ENCODE peak calls at places on chromosomes 12 and 14, in seven cellular contexts. E is H9, P is trophoblast cell, N is IMR-90, U is H1, J is mesendoderm, O is neuronal stem cell. B is an unnamed sample.

GRCh38 chr14:101858791-101859537 is 97.5 kb downstream of the PPP2R5C start:
- DNase-seq in J (no peak), E (no peak), P (no peak), N (no peak), U (no peak), O (no peak), B (no peak)

GRCh38 chr12:88144037-88144436 is 1.9 kb downstream of the TMTC3 start:
- DNase-seq in U (no peak), E (no peak), J (peak), P (peak), O (no peak), N (no peak), B (no peak)

GRCh38 chr14:91835920-91836843 is 31.2 kb downstream of the TC2N start:
- DNase-seq in P (peak), O (peak), N (no peak), U (peak), E (peak), J (peak), B (peak)

GRCh38 chr14:63030113-63030512 is 15.1 kb downstream of the KCNH5 start:
- DNase-seq in U (no peak), N (no peak), E (no peak), J (peak), O (no peak), P (no peak), B (no peak)

GRCh38 chr14:72679591-72680151 is 214.2 kb downstream of the DPF3 start:
- DNase-seq in N (peak), P (no peak), O (peak), U (no peak), J (peak), E (no peak), B (no peak)

GRCh38 chr12:111686574-111687105 is 787 bp downstream of the ACAD10 start:
- DNase-seq in O (no peak), P (no peak), N (peak), J (peak), U (no peak), E (no peak), B (peak)

GRCh38 chr12:12714276-12715001 is 2.7 kb upstream of the CDKN1B start:
- DNase-seq in E (peak), P (no peak), O (no peak), J (peak), U (no peak), N (peak), B (peak)

GRCh38 chr12:82896979-82897378 is 210.3 kb downstream of the TMTC2 start:
- DNase-seq in P (no peak), U (no peak), J (no peak), N (peak), O (no peak), E (no peak), B (no peak)

GRCh38 chr12:55132816-55133215 is 6.6 kb downstream of the OR9K2 start:
- DNase-seq in U (no peak), E (no peak), N (no peak), P (no peak), J (peak), O (no peak), B (no peak)

GRCh38 chr12:112527501-112527900 is 108.8 kb downstream of the PTPN11 start:
- DNase-seq in N (no peak), U (no peak), P (no peak), E (no peak), O (no peak), J (no peak), B (no peak)

GRCh38 chr14:53304726-53305381 is 151.7 kb upstream of the DDHD1 start:
- DNase-seq in N (peak), U (no peak), E (no peak), J (no peak), P (no peak), O (no peak), B (peak)

GRCh38 chr12:52524898-52525591 is 4.9 kb upstream of the KRT5 start:
- DNase-seq in N (no peak), J (no peak), O (no peak), E (peak), U (no peak), P (no peak), B (no peak)

GRCh38 chr12:94614288-94614721 is 36.1 kb downstream of the TMCC3 start:
- DNase-seq in J (peak), E (peak), N (no peak), U (peak), O (peak), P (no peak), B (no peak)

GRCh38 chr12:14803830-14804160 is 325 bp downstream of the C12orf60 start:
- DNase-seq in U (no peak), J (no peak), N (no peak), P (no peak), E (no peak), O (no peak), B (no peak)

GRCh38 chr12:63068857-63069442 is 82.1 kb downstream of the AVPR1A start:
- DNase-seq in E (no peak), N (peak), J (peak), P (peak), O (peak), U (no peak), B (peak)

GRCh38 chr14:34301107-34301734 is 160.8 kb downstream of the SPTSSA start:
- DNase-seq in O (peak), P (peak), N (peak), J (peak), E (no peak), U (no peak), B (peak)

GRCh38 chr14:101063121-101063520 is 159.6 kb upstream of the RTL1 start:
- DNase-seq in O (no peak), U (no peak), J (no peak), P (no peak), E (no peak), N (no peak), B (no peak)

GRCh38 chr14:91019673-91020072 is 40.8 kb downstream of the RPS6KA5 start:
- DNase-seq in O (no peak), U (no peak), P (no peak), J (no peak), E (no peak), N (no peak), B (no peak)

GRCh38 chr12:32535260-32535999 is 136.1 kb downstream of the FGD4 start:
- DNase-seq in J (peak), P (no peak), E (peak), O (no peak), N (peak), U (no peak), B (peak)

GRCh38 chr12:132449565-132450390 is 40.2 kb upstream of the FBRSL1 start:
- DNase-seq in E (no peak), U (no peak), P (no peak), N (no peak), O (no peak), J (no peak), B (no peak)

GRCh38 chr12:113792450-113792849 is 173.7 kb downstream of the RBM19 start:
- DNase-seq in E (no peak), P (no peak), U (no peak), O (no peak), J (no peak), N (no peak), B (no peak)

GRCh38 chr14:20802341-20803084 is at the start of gene RNASE1:
- DNase-seq in J (peak), U (no peak), P (no peak), E (no peak), N (no peak), O (no peak), B (no peak)

GRCh38 chr14:99436247-99437180 is 44.1 kb downstream of the SETD3 start:
- DNase-seq in E (no peak), N (peak), U (no peak), P (peak), O (no peak), J (no peak), B (peak)

GRCh38 chr14:34064349-34064748 is 113.5 kb upstream of the EGLN3 start:
- DNase-seq in N (peak), O (no peak), J (no peak), E (no peak), P (no peak), U (no peak), B (no peak)

GRCh38 chr12:79422060-79422812 is 268.5 kb downstream of the PAWR start:
- DNase-seq in U (no peak), J (no peak), P (no peak), E (no peak), O (no peak), N (no peak), B (no peak)

GRCh38 chr14:78007160-78007559 is 163.0 kb upstream of the NRXN3 start:
- DNase-seq in N (no peak), J (no peak), O (no peak), U (no peak), E (no peak), P (no peak), B (no peak)

GRCh38 chr12:90173499-90174197 is 465.0 kb upstream of the ATP2B1 start:
- DNase-seq in P (no peak), O (no peak), U (no peak), J (no peak), N (no peak), E (no peak), B (no peak)

GRCh38 chr12:116838395-116838794 is 42.8 kb downstream of the HRK start:
- DNase-seq in N (no peak), P (no peak), U (no peak), O (no peak), J (no peak), E (no peak), B (no peak)

GRCh38 chr14:91293281-91293680 is 48.8 kb upstream of the GPR68 start:
- DNase-seq in E (no peak), N (no peak), J (no peak), P (no peak), O (no peak), U (no peak), B (no peak)

GRCh38 chr12:79085106-79085682 is 220.6 kb downstream of the SYT1 start:
- DNase-seq in N (no peak), E (no peak), J (no peak), P (no peak), U (no peak), O (no peak), B (no peak)

GRCh38 chr14:102192840-102193502 is 53.3 kb downstream of the WDR20 start:
- DNase-seq in O (no peak), J (no peak), U (no peak), E (no peak), N (no peak), P (no peak), B (no peak)

GRCh38 chr14:105414456-105415371 is 4.9 kb upstream of the MTA1 start:
- DNase-seq in O (peak), N (peak), J (peak), U (no peak), E (peak), P (no peak), B (peak)

GRCh38 chr14:35534130-35534883 is at the start of gene INSM2:
- DNase-seq in J (peak), E (no peak), N (peak), P (peak), O (peak), U (no peak), B (no peak)

GRCh38 chr12:68237068-68237467 is 11.5 kb upstream of the IL26 start:
- DNase-seq in P (no peak), O (no peak), E (no peak), J (no peak), U (no peak), N (no peak), B (no peak)

GRCh38 chr12:53956914-53957536 is 2.3 kb downstream of the HOXC12 start:
- DNase-seq in O (no peak), U (no peak), P (no peak), J (no peak), E (no peak), N (no peak), B (no peak)

GRCh38 chr12:53954694-53955035 is at the start of gene HOXC12:
- DNase-seq in J (no peak), N (no peak), U (no peak), E (no peak), P (no peak), O (no peak), B (no peak)

GRCh38 chr12:53955036-53955775 is 503 bp downstream of the HOXC12 start:
- DNase-seq in U (no peak), J (no peak), N (no peak), P (no peak), O (no peak), E (no peak), B (no peak)

GRCh38 chr12:53955776-53956250 is 1.1 kb downstream of the HOXC12 start:
- DNase-seq in N (no peak), J (no peak), U (no peak), E (no peak), P (no peak), O (no peak), B (no peak)

GRCh38 chr12:53956251-53956887 is 1.7 kb downstream of the HOXC12 start:
- DNase-seq in E (no peak), J (no peak), O (no peak), U (no peak), P (no peak), N (no peak), B (no peak)
- H3K18ac ChIP-seq in E (no peak), J (no peak), O (no peak), U (no peak), P (no peak), N (no peak), B (no peak)

GRCh38 chr12:103782399-103782798 is 58.6 kb downstream of the NT5DC3 start:
- DNase-seq in N (no peak), P (no peak), E (no peak), J (no peak), U (no peak), O (no peak), B (no peak)
- H3K18ac ChIP-seq in N (no peak), P (no peak), E (no peak), J (no peak), U (no peak), O (no peak), B (no peak)

GRCh38 chr12:121536058-121536928 is 44.5 kb downstream of the KDM2B start:
- DNase-seq in U (no peak), O (peak), E (peak), J (peak), P (peak), N (peak), B (peak)
- H3K18ac ChIP-seq in U (no peak), O (peak), E (no peak), J (no peak), P (no peak), N (no peak), B (peak)

GRCh38 chr14:60589442-60589841 is 59.8 kb downstream of the SIX1 start:
- DNase-seq in P (no peak), U (no peak), E (no peak), O (no peak), J (no peak), N (no peak), B (no peak)

GRCh38 chr14:60590907-60591510 is 58.3 kb downstream of the SIX1 start:
- DNase-seq in E (no peak), P (no peak), U (no peak), J (peak), N (peak), O (no peak), B (no peak)

GRCh38 chr14:60594077-60594476 is 55.2 kb downstream of the SIX1 start:
- DNase-seq in P (no peak), E (no peak), J (no peak), O (no peak), N (no peak), U (no peak), B (no peak)
- H3K18ac ChIP-seq in P (no peak), E (no peak), J (no peak), O (no peak), N (no peak), U (no peak), B (no peak)

GRCh38 chr14:84024231-84024630 is 1505.7 kb upstream of the FLRT2 start:
- DNase-seq in N (no peak), U (no peak), O (no peak), E (no peak), P (no peak), J (no peak), B (peak)
- H3K18ac ChIP-seq in N (no peak), U (no peak), O (no peak), E (no peak), P (no peak), J (no peak), B (no peak)

DNA sequence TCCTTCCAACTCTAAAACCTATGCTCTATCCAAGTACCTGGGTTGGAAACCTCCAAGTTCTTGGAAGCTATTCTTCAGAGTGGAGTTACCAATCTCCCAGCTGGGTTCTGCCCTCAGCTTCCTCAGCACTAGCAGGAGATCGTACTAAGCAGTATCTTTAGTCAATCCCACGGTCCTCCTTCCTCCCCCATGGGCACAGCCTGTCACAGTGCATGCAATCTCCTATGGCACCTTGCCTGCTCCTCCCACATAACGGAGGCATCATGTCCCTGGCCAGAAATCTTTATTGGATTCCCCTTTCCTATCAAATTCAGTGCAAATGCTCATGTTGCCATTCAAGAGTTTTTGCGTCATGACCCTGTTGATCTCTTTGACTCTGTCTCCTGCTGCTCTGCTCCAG is 5.4 kb upstream of the LPAR5 start:
- DNase-seq in N (no peak), O (no peak), J (no peak), U (no peak), E (no peak), P (no peak), B (no peak)
- H3K18ac ChIP-seq in N (no peak), O (no peak), J (no peak), U (no peak), E (no peak), P (no peak), B (no peak)

GRCh38 chr12:127060933-127061332 is 1206.0 kb upstream of the TMEM132C start:
- DNase-seq in P (no peak), J (no peak), U (no peak), N (no peak), O (no peak), E (no peak), B (no peak)
- H3K18ac ChIP-seq in P (no peak), J (no peak), U (no peak), N (no peak), O (no peak), E (no peak), B (no peak)

GRCh38 chr14:76792422-76792821 is 20.3 kb downstream of the ANGEL1 start:
- DNase-seq in O (no peak), P (no peak), J (no peak), E (no peak), N (no peak), U (no peak), B (no peak)

GRCh38 chr14:76793956-76794355 is 18.7 kb downstream of the ANGEL1 start:
- DNase-seq in O (no peak), P (no peak), U (no peak), E (no peak), J (no peak), N (peak), B (no peak)

GRCh38 chr14:76793324-76793723 is 19.4 kb downstream of the ANGEL1 start:
- DNase-seq in O (no peak), E (no peak), U (no peak), P (no peak), N (no peak), J (no peak), B (no peak)
- H3K18ac ChIP-seq in O (no peak), E (no peak), U (no peak), P (no peak), N (no peak), J (no peak), B (no peak)

GRCh38 chr12:5189173-5189572 is 145.5 kb downstream of the KCNA5 start:
- DNase-seq in U (no peak), J (no peak), N (no peak), O (no peak), E (no peak), P (no peak), B (no peak)

GRCh38 chr12:5191803-5192538 is 148.3 kb downstream of the KCNA5 start:
- DNase-seq in U (no peak), J (no peak), P (peak), O (no peak), E (no peak), N (no peak), B (no peak)

GRCh38 chr12:5192727-5193126 is 149.0 kb downstream of the KCNA5 start:
- DNase-seq in U (no peak), N (no peak), O (no peak), P (no peak), J (no peak), E (no peak), B (no peak)

GRCh38 chr12:5197127-5197526 is 153.4 kb downstream of the KCNA5 start:
- DNase-seq in N (peak), U (no peak), P (no peak), O (no peak), E (no peak), J (no peak), B (no peak)

GRCh38 chr12:5193569-5193968 is 149.9 kb downstream of the KCNA5 start:
- DNase-seq in P (no peak), J (no peak), U (no peak), N (no peak), E (no peak), O (no peak), B (no peak)
- H3K18ac ChIP-seq in P (no peak), J (no peak), U (no peak), N (no peak), E (no peak), O (no peak), B (no peak)

DNA sequence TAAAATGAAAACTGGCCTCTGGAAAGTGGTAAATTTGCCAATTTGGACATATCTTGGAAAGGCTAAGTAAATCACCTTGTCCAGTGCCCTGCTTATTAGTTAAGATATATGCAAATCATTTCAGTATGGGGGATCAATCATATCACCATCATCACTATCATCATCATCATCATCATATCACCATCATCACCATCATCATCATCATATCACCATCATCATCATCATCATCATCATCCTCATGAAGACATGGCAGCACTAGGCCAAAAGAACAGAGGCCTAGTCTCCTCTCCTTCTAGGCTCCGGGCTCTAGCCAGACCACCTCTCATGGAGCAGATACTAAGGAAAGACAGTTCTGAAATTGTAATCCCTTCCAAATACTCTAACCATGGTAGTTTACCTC is 20.3 kb downstream of the OTX2 start:
- DNase-seq in P (no peak), U (no peak), E (no peak), N (no peak), O (no peak), J (peak), B (no peak)
- H3K18ac ChIP-seq in P (no peak), U (no peak), E (no peak), N (no peak), O (no peak), J (no peak), B (no peak)

B was measured in mesenchymal stem cell.